ENCODE peak calls at places on chromosomes 3 and 15, in seven cellular contexts. R is K562, Y is HCT116, L is stomach, H is SK-N-SH, W is breast epithelium, T is Panc1. P is an unnamed sample.

GRCh38 chr3:13114811-13115615 is 41.8 kb upstream of the IQSEC1 start:
- DNase-seq in R (no peak), Y (no peak), L (no peak), H (no peak), W (no peak), T (no peak), P (peak; percentile 30)

GRCh38 chr15:65094294-65094995 is 17.9 kb downstream of the KBTBD13 start:
- DNase-seq in R (no peak), Y (no peak), L (no peak), H (peak; percentile 22), W (no peak), T (no peak), P (peak; percentile 92)

GRCh38 chr3:65582012-65582717 is 456.6 kb downstream of the MAGI1 start:
- DNase-seq in R (no peak), Y (no peak), L (no peak), H (no peak), W (no peak), T (no peak), P (no peak)

GRCh38 chr3:52896613-52897012 is 735 bp downstream of the STIMATE start:
- DNase-seq in R (no peak), Y (no peak), L (no peak), H (peak; percentile 32), W (no peak), T (no peak), P (no peak)

GRCh38 chr15:35159170-35159569 is 74.1 kb upstream of the NANOGP8 start:
- DNase-seq in R (no peak), Y (no peak), L (no peak), H (no peak), W (no peak), T (no peak), P (no peak)

GRCh38 chr15:48975713-48976419 is 12.1 kb upstream of the SHC4 start:
- DNase-seq in R (peak; percentile 84), Y (peak; percentile 51), L (peak; percentile 75), H (peak; percentile 93), W (peak; percentile 72), T (no peak), P (peak; percentile 88)

GRCh38 chr15:43968551-43968950 is 141.7 kb downstream of the WDR76 start:
- DNase-seq in R (no peak), Y (no peak), L (no peak), H (no peak), W (no peak), T (no peak), P (no peak)

GRCh38 chr3:133512416-133513089 is 60.9 kb upstream of the CDV3 start:
- DNase-seq in R (no peak), Y (no peak), L (no peak), H (no peak), W (no peak), T (no peak), P (no peak)

GRCh38 chr15:34055868-34056595 is 17.0 kb upstream of the AVEN start:
- DNase-seq in R (no peak), Y (no peak), L (no peak), H (no peak), W (no peak), T (no peak), P (no peak)

GRCh38 chr15:77479015-77479414 is 58.3 kb downstream of the HMG20A start:
- DNase-seq in R (no peak), Y (no peak), L (no peak), H (no peak), W (no peak), T (no peak), P (no peak)

GRCh38 chr3:172591876-172592771 is 68.9 kb upstream of the TNFSF10 start:
- DNase-seq in R (no peak), Y (no peak), L (no peak), H (no peak), W (no peak), T (no peak), P (no peak)

GRCh38 chr3:185950720-185951119 is 12.9 kb upstream of the TRA2B start:
- DNase-seq in R (no peak), Y (no peak), L (no peak), H (no peak), W (no peak), T (no peak), P (no peak)
- TF ChIP-seq POLR2AphosphoS5 in R (no peak), Y (no peak), L (no peak), H (no peak), W (no peak), T (no peak), P (no peak)

DNA sequence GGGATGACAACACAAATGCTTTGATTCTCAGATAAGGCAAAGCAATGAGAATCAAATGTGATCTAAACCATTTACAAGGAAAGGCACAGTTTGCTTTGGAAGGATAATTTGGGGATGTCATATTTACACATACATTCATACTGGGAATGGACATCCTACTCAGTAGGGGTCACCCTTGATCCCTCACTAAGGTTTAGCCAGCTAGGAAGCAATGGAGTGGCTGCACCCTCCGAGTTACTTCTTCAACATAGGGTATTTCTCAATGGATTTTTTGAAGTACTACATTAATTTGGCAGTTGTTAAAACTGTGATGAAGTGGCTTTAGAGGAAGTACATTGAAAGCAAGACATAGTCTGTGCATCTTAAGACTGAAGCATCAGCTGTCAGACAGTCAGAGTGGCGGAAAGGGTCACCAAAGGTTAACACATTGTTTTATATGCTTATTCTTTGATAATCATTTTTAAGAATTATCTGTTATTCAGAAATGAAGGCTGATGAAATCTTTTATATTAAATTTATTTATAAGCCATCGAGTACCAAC is 22.0 kb upstream of the SSR3 start:
- DNase-seq in R (no peak), Y (no peak), L (no peak), H (no peak), W (no peak), T (no peak), P (no peak)
- TF ChIP-seq POLR2AphosphoS5 in R (no peak), Y (no peak), L (no peak), H (no peak), W (no peak), T (no peak), P (no peak)

GRCh38 chr3:141399979-141400971 is 32.0 kb downstream of the ZBTB38 start:
- DNase-seq in R (no peak), Y (no peak), L (no peak), H (no peak), W (no peak), T (no peak), P (no peak)
- TF ChIP-seq POLR2AphosphoS5 in R (no peak), Y (no peak), L (no peak), H (no peak), W (no peak), T (no peak), P (no peak)

GRCh38 chr3:186719945-186720739 is 3.0 kb downstream of the KNG1 start:
- DNase-seq in R (peak; percentile 31), Y (no peak), L (no peak), H (peak; percentile 79), W (no peak), T (no peak), P (no peak)

GRCh38 chr3:186722457-186722856 is 5.3 kb downstream of the KNG1 start:
- DNase-seq in R (no peak), Y (peak; percentile 18), L (no peak), H (peak; percentile 18), W (no peak), T (no peak), P (no peak)

GRCh38 chr3:186724911-186725310 is 7.8 kb downstream of the KNG1 start:
- DNase-seq in R (no peak), Y (no peak), L (no peak), H (no peak), W (no peak), T (no peak), P (no peak)
- TF ChIP-seq POLR2AphosphoS5 in R (no peak), Y (no peak), L (no peak), H (no peak), W (no peak), T (no peak), P (no peak)

GRCh38 chr3:194680888-194681615 is 4.6 kb upstream of the FAM43A start:
- DNase-seq in R (no peak), Y (no peak), L (peak; percentile 7), H (no peak), W (no peak), T (no peak), P (no peak)

GRCh38 chr3:194682189-194682588 is 3.5 kb upstream of the FAM43A start:
- DNase-seq in R (no peak), Y (no peak), L (no peak), H (no peak), W (no peak), T (no peak), P (no peak)

GRCh38 chr3:194683431-194683830 is 2.3 kb upstream of the FAM43A start:
- DNase-seq in R (no peak), Y (no peak), L (no peak), H (no peak), W (no peak), T (no peak), P (no peak)

GRCh38 chr3:194685050-194685722 is 497 bp upstream of the FAM43A start:
- DNase-seq in R (no peak), Y (no peak), L (peak; percentile 8), H (no peak), W (no peak), T (no peak), P (no peak)

DNA sequence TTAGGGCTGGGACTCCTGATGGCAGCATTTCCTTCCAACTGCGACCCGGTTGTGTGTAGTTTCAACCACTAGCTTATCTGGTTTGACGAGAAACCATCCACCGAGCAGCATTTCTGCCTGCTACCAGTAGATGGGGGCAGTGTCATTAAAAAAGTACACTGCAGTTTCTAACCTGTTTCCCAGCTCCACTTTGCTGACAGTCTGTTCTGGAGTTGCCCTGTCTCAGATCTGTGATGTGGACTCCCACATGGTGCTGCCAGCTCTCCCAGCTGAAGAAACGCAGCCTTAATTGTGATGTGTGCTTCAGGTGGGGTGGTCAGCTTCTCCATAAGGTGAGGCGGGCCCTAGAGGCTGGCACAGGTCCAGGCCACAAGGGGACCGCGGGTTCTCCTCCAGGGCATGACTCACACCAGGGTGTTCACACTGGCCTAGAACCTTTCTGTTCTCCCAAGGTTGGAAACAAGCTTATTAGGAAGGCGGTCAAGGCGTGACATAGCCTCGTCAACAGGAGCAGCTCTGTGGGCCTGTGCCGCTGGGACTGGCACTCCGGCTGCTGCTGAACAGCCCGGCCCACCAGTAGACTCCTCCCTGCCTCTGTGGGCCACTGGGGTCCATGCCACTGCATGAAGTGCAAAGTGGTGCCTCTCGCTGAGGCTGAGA is 2.9 kb upstream of the FAM43A start:
- DNase-seq in R (peak; percentile 75), Y (peak; percentile 88), L (peak; percentile 80), H (peak; percentile 81), W (peak; percentile 75), T (peak; percentile 91), P (peak; percentile 83)
- TF ChIP-seq POLR2AphosphoS5 in R (no peak), Y (peak; percentile 54), L (no peak), H (no peak), W (peak; percentile 55), T (no peak), P (peak; percentile 29)